ENCODE peak calls at places on chromosomes 2 and 18, in five cellular contexts. One of them, this sample, is unnamed.

GRCh38 chr2:85804583-85804982 is 50.8 kb downstream of the ATOH8 start:
- DNase-seq in pancreas: no peak
- DNase-seq in ovary: no peak
- DNase-seq in suprapubic skin: peak
- DNase-seq in astrocyte: no peak
- DNase-seq in this sample: no peak

GRCh38 chr2:206804326-206804725 is 38.9 kb downstream of the FASTKD2 start:
- DNase-seq in ovary: no peak
- DNase-seq in suprapubic skin: no peak
- DNase-seq in astrocyte: peak
- DNase-seq in pancreas: no peak
- DNase-seq in this sample: no peak

GRCh38 chr2:50636462-50636861 is 395.5 kb downstream of the NRXN1 start:
- DNase-seq in pancreas: no peak
- DNase-seq in ovary: no peak
- DNase-seq in suprapubic skin: no peak
- DNase-seq in astrocyte: no peak
- DNase-seq in this sample: no peak

GRCh38 chr2:230343747-230344146 is 16.8 kb downstream of the SP140L start:
- DNase-seq in astrocyte: peak
- DNase-seq in ovary: no peak
- DNase-seq in suprapubic skin: no peak
- DNase-seq in pancreas: no peak
- DNase-seq in this sample: no peak

GRCh38 chr18:5440297-5440696 is 103.5 kb downstream of the EPB41L3 start:
- DNase-seq in astrocyte: no peak
- DNase-seq in suprapubic skin: no peak
- DNase-seq in ovary: no peak
- DNase-seq in pancreas: no peak
- DNase-seq in this sample: no peak

GRCh38 chr2:174286172-174286571 is 37.8 kb upstream of the OLA1 start:
- DNase-seq in suprapubic skin: no peak
- DNase-seq in ovary: no peak
- DNase-seq in pancreas: no peak
- DNase-seq in astrocyte: no peak
- DNase-seq in this sample: no peak

GRCh38 chr18:70021498-70021897 is 73.8 kb upstream of the CD226 start:
- DNase-seq in pancreas: no peak
- DNase-seq in ovary: no peak
- DNase-seq in suprapubic skin: no peak
- DNase-seq in astrocyte: no peak
- DNase-seq in this sample: no peak

GRCh38 chr18:56124186-56124585 is 514.2 kb downstream of the TXNL1 start:
- DNase-seq in suprapubic skin: no peak
- DNase-seq in ovary: no peak
- DNase-seq in astrocyte: peak
- DNase-seq in pancreas: no peak
- DNase-seq in this sample: no peak

GRCh38 chr2:47520825-47521665 is 118.1 kb downstream of the MSH2 start:
- DNase-seq in suprapubic skin: no peak
- DNase-seq in astrocyte: peak
- DNase-seq in pancreas: peak
- DNase-seq in ovary: peak
- DNase-seq in this sample: no peak

GRCh38 chr2:8571792-8572499 is 109.9 kb upstream of the ID2 start:
- DNase-seq in suprapubic skin: peak
- DNase-seq in ovary: no peak
- DNase-seq in astrocyte: no peak
- DNase-seq in pancreas: no peak
- DNase-seq in this sample: no peak

GRCh38 chr2:85288244-85288725 is 39.5 kb downstream of the TGOLN2 start:
- DNase-seq in pancreas: no peak
- DNase-seq in ovary: no peak
- DNase-seq in suprapubic skin: no peak
- DNase-seq in astrocyte: peak
- DNase-seq in this sample: peak

GRCh38 chr2:227687189-227687588 is 20.6 kb downstream of the SCYGR5 start:
- DNase-seq in astrocyte: no peak
- DNase-seq in ovary: no peak
- DNase-seq in suprapubic skin: no peak
- DNase-seq in pancreas: no peak
- DNase-seq in this sample: no peak

GRCh38 chr18:2104620-2105462 is 466.5 kb downstream of the METTL4 start:
- DNase-seq in pancreas: no peak
- DNase-seq in suprapubic skin: no peak
- DNase-seq in ovary: no peak
- DNase-seq in astrocyte: peak
- DNase-seq in this sample: no peak

GRCh38 chr18:46411862-46412690 is 244.9 kb downstream of the LOXHD1 start:
- DNase-seq in ovary: peak
- DNase-seq in astrocyte: peak
- DNase-seq in pancreas: no peak
- DNase-seq in suprapubic skin: no peak
- DNase-seq in this sample: no peak

GRCh38 chr2:7857904-7858303 is 824.0 kb upstream of the ID2 start:
- DNase-seq in astrocyte: peak
- DNase-seq in ovary: no peak
- DNase-seq in suprapubic skin: no peak
- DNase-seq in pancreas: no peak
- DNase-seq in this sample: no peak

GRCh38 chr18:12302391-12303147 is 5.5 kb upstream of the TUBB6 start:
- DNase-seq in ovary: no peak
- DNase-seq in suprapubic skin: peak
- DNase-seq in pancreas: no peak
- DNase-seq in astrocyte: no peak
- DNase-seq in this sample: no peak

GRCh38 chr18:55781481-55781957 is 193.5 kb upstream of the TCF4 start:
- DNase-seq in suprapubic skin: no peak
- DNase-seq in pancreas: no peak
- DNase-seq in ovary: peak
- DNase-seq in astrocyte: peak
- DNase-seq in this sample: no peak

GRCh38 chr2:100934504-100935371 is 67.4 kb upstream of the RPL31 start:
- DNase-seq in ovary: no peak
- DNase-seq in suprapubic skin: peak
- DNase-seq in astrocyte: peak
- DNase-seq in pancreas: no peak
- DNase-seq in this sample: no peak

GRCh38 chr2:12965540-12966269 is 249.0 kb downstream of the TRIB2 start:
- DNase-seq in ovary: no peak
- DNase-seq in suprapubic skin: no peak
- DNase-seq in pancreas: no peak
- DNase-seq in astrocyte: peak
- DNase-seq in this sample: no peak

DNA sequence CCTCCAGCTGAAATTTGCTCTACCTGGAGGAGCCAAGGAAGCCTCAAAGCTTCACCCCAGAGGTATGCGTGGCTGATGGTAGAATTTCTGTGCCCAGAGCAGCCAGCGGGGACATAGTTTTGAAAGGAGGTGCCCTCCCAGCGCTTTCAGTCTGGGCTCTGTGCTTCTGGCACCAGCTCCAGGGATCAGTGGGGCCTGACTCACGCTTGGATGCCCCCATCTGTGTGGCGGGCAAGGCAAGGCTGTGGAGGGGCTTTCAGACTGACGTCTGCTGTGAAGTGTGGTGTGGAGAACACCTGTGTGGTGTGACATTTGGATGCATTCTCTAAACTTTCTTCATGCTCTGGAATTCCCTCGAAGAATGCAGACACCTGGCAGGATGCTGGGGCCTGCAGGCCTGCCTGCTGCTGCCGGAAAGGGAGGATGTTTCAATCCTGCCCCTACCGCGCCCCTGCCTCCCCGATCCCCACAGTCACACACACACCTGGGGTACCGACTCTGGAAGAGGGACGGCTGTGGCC is 84.1 kb downstream of the CTIF start:
- DNase-seq in suprapubic skin: no peak
- DNase-seq in ovary: no peak
- DNase-seq in pancreas: no peak
- DNase-seq in astrocyte: peak
- DNase-seq in this sample: peak
- H3K4me3 ChIP-seq in suprapubic skin: no peak
- H3K4me3 ChIP-seq in ovary: no peak
- H3K4me3 ChIP-seq in pancreas: no peak
- H3K4me3 ChIP-seq in astrocyte: no peak
- H3K4me3 ChIP-seq in this sample: no peak

DNA sequence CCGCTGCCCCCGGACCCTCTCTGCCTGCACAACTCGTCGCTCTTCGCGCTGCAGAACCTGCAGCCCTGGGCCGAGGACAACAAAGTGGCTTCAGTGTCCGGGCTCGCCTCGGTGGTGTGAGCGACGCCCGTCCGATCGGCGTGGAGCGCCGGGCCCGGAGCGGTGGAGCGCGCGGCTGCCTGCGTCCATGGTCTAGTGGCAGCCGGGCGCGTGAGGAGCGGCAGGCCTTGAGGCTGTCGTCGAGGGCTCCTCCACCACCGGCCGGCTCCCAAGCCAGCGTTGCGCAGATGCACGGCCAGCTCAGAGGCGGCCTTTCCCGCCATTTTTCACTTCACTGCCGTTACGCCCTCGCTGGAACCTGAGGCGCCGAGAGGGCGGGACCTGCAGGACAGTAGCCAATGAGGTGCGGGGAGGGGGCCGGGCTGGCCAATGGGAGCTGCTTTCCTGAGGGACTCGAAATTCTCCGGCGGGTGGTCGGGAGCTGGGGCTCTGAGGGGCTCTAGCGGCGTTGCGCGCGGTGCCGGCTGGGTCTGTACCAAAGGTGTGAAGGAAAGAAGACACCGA is 1.9 kb downstream of the TLX2 start:
- DNase-seq in pancreas: peak
- DNase-seq in astrocyte: no peak
- DNase-seq in ovary: no peak
- DNase-seq in suprapubic skin: no peak
- DNase-seq in this sample: peak
- TF ChIP-seq CTCF in pancreas: no peak
- TF ChIP-seq CTCF in astrocyte: no peak
- TF ChIP-seq CTCF in ovary: no peak
- TF ChIP-seq CTCF in suprapubic skin: no peak
- TF ChIP-seq CTCF in this sample: no peak

GRCh38 chr2:237696471-237696870 is 69.1 kb downstream of the LRRFIP1 start:
- DNase-seq in pancreas: no peak
- DNase-seq in suprapubic skin: no peak
- DNase-seq in astrocyte: no peak
- DNase-seq in ovary: no peak
- DNase-seq in this sample: no peak
- H3K4me3 ChIP-seq in pancreas: no peak
- H3K4me3 ChIP-seq in suprapubic skin: no peak
- H3K4me3 ChIP-seq in astrocyte: no peak
- H3K4me3 ChIP-seq in ovary: no peak
- H3K4me3 ChIP-seq in this sample: no peak

DNA sequence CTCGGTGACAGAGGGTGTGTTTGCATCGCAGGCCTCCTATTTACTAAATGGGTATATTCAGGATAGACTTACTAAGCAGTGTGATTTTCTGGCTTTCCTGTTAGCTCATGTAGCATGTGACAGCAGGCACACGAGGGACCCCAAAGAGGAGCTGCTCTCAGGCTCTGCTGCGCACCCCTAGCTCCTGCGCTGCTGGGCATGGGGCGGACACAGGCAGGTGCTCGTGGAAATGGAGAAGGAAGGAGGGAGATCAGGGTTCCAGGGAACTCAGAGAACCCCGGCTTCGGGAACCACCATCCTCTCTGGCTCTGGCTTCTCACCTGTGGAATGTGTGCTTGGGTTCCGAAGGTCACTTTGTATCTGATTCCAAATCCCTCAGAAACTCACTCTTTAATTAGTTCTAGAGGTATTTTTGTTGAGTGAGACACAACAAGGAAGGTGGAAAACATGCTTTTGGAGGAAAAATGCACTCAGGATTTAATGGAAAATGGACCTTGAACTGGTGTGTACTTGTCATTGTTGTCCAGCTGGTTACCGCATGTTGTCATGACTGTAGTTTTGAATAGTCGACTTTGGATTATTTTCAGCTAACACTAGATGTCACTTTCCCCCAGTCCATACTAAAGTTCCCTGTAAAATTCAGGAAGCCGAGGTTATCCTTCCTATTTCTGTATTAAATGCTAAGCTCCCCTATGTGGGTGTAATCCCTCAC is 3.5 kb downstream of the SNTG2 start:
- DNase-seq in pancreas: no peak
- DNase-seq in astrocyte: peak
- DNase-seq in suprapubic skin: no peak
- DNase-seq in ovary: no peak
- DNase-seq in this sample: no peak
- TF ChIP-seq CTCF in pancreas: no peak
- TF ChIP-seq CTCF in astrocyte: peak
- TF ChIP-seq CTCF in suprapubic skin: no peak
- TF ChIP-seq CTCF in ovary: no peak
- TF ChIP-seq CTCF in this sample: peak

DNA sequence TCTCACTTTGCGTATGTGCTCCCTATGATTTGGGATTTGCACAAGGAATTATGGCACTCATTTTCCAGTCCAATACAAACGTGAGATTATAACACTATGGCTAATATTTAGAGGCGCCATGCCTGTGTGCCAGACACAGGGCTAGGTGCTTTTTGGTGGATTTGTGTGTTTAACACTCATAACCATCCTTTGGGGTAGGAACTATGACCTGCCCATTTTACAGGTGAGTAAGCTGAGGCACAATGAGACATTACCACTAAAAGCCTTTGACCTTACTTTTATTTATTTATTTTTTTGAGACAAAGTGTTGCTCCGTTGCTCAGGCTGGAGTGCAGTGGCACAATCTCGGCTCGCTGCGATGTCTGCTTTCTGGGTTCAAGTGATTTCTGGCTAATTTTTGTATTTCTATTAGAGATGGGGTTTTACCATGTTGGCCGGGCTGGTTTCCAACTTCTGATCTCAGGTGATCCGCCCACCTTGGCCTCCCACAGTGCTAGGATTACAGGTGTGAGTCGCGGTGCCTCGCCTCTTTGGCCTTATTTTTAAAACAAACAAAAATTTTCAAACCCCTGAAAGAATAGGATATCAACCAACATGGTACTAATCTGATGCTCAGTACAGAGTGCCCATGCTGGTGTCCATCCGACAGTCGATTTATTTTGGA is 26.6 kb upstream of the GLI2 start:
- DNase-seq in suprapubic skin: no peak
- DNase-seq in pancreas: no peak
- DNase-seq in ovary: no peak
- DNase-seq in astrocyte: no peak
- DNase-seq in this sample: no peak
- H3K4me3 ChIP-seq in suprapubic skin: no peak
- H3K4me3 ChIP-seq in pancreas: no peak
- H3K4me3 ChIP-seq in ovary: no peak
- H3K4me3 ChIP-seq in astrocyte: no peak
- H3K4me3 ChIP-seq in this sample: no peak